ENCODE peak calls at places on chromosomes 7 and 10, in five cellular contexts. N is activated CD4-positive, alpha-beta T cell treated with anti-CD3 and anti-CD28 coated beads, Interleukin-2, amount 10 ng/mL, durations not matched to agents 7 days and 5 days; M is transverse colon; W is AG08395; B is SK-N-SH. Z is an unnamed sample.

GRCh38 chr10:74799840-74800239 is 26.6 kb upstream of the KAT6B start:
- DNase-seq in N (no peak), M (no peak), W (no peak), B (no peak), Z (no peak)

GRCh38 chr7:26584964-26585650 is 279.3 kb downstream of the SKAP2 start:
- DNase-seq in N (no peak), M (no peak), W (no peak), B (no peak), Z (no peak)

GRCh38 chr7:94912085-94912484 is 4.7 kb downstream of the PPP1R9A start:
- DNase-seq in N (no peak), M (no peak), W (no peak), B (no peak), Z (no peak)

GRCh38 chr7:51263631-51264484 is 52.8 kb downstream of the COBL start:
- DNase-seq in N (no peak), M (peak), W (no peak), B (no peak), Z (no peak)

GRCh38 chr7:53087274-53087673 is 51.8 kb downstream of the POM121L12 start:
- DNase-seq in N (no peak), M (no peak), W (no peak), B (no peak), Z (no peak)

GRCh38 chr7:36639826-36640225 is 84.5 kb downstream of the AOAH start:
- DNase-seq in N (peak), M (peak), W (no peak), B (no peak), Z (peak)

GRCh38 chr7:5695037-5695708 is 86.3 kb downstream of the RNF216 start:
- DNase-seq in N (peak), M (peak), W (peak), B (no peak), Z (peak)

GRCh38 chr10:127310932-127311331 is 114.5 kb upstream of the INSYN2A start:
- DNase-seq in N (no peak), M (no peak), W (no peak), B (no peak), Z (no peak)

GRCh38 chr7:139687980-139688632 is 89.7 kb downstream of the HIPK2 start:
- DNase-seq in N (no peak), M (no peak), W (no peak), B (no peak), Z (no peak)

GRCh38 chr7:49295136-49295535 is 370.8 kb downstream of the CDC14C start:
- DNase-seq in N (no peak), M (no peak), W (peak), B (no peak), Z (no peak)

GRCh38 chr7:98357751-98358161 is 43.1 kb downstream of the BAIAP2L1 start:
- DNase-seq in N (no peak), M (peak), W (no peak), B (no peak), Z (no peak)

GRCh38 chr10:117743517-117743916 is 201.0 kb downstream of the EMX2 start:
- DNase-seq in N (no peak), M (no peak), W (no peak), B (no peak), Z (no peak)

GRCh38 chr7:155167706-155168365 is 97.7 kb downstream of the HTR5A start:
- DNase-seq in N (no peak), M (no peak), W (no peak), B (no peak), Z (no peak)

GRCh38 chr10:125977206-125977605 is 80.8 kb downstream of the FANK1 start:
- DNase-seq in N (no peak), M (no peak), W (no peak), B (no peak), Z (no peak)

GRCh38 chr10:113019692-113020424 is 69.8 kb downstream of the TCF7L2 start:
- DNase-seq in N (no peak), M (no peak), W (no peak), B (no peak), Z (no peak)

GRCh38 chr7:139659922-139660316 is 117.9 kb downstream of the HIPK2 start:
- DNase-seq in N (no peak), M (no peak), W (no peak), B (no peak), Z (no peak)

GRCh38 chr10:48773580-48773979 is 88.9 kb downstream of the WDFY4 start:
- DNase-seq in N (no peak), M (no peak), W (no peak), B (no peak), Z (peak)

GRCh38 chr10:114634607-114634974 is 23.5 kb downstream of the ABLIM1 start:
- DNase-seq in N (no peak), M (no peak), W (peak), B (peak), Z (no peak)

GRCh38 chr7:84157171-84157570 is 37.4 kb downstream of the SEMA3A start:
- DNase-seq in N (no peak), M (no peak), W (no peak), B (no peak), Z (no peak)

GRCh38 chr7:150620061-150620460 is 12.1 kb downstream of the GIMAP6 start:
- DNase-seq in N (no peak), M (no peak), W (no peak), B (no peak), Z (no peak)